ENCODE peak calls at places on chromosome 6, in four cellular contexts. K, D, J and R are unnamed samples.
A peak's percentile ranks its signal among the peaks of the same experiment; 100 is the strongest.

GRCh38 chr6:19812512-19813119 is 24.6 kb upstream of the ID4 start:
- DNase-seq in D (no peak), K (peak; percentile 53), J (no peak), R (no peak)

GRCh38 chr6:122956376-122956775 is 39.7 kb upstream of the CLVS2 start:
- DNase-seq in J (no peak), K (no peak), D (no peak), R (no peak)

GRCh38 chr6:12560315-12560714 is 156.3 kb upstream of the PHACTR1 start:
- DNase-seq in D (no peak), K (no peak), J (no peak), R (no peak)

GRCh38 chr6:51098801-51099200 is 280.1 kb downstream of the TFAP2B start:
- DNase-seq in K (no peak), J (no peak), D (no peak), R (no peak)

GRCh38 chr6:34064675-34065074 is 81.2 kb downstream of the GRM4 start:
- DNase-seq in K (no peak), J (no peak), D (no peak), R (no peak)

GRCh38 chr6:72553531-72554202 is 68.2 kb upstream of the KCNQ5 start:
- DNase-seq in D (peak; percentile 13), J (no peak), K (peak; percentile 22), R (no peak)

GRCh38 chr6:149210376-149210775 is 107.1 kb upstream of the TAB2 start:
- DNase-seq in J (no peak), K (no peak), D (no peak), R (peak; percentile 68)

GRCh38 chr6:21163110-21163837 is 430.3 kb upstream of the SOX4 start:
- DNase-seq in D (no peak), K (no peak), J (no peak), R (no peak)

GRCh38 chr6:35259946-35260626 is 551 bp downstream of the ZNF76 start:
- DNase-seq in D (peak; percentile 80), K (peak; percentile 45), J (peak; percentile 66), R (no peak)

GRCh38 chr6:50062051-50062450 is 12.3 kb upstream of the DEFB112 start:
- DNase-seq in D (peak; percentile 16), K (no peak), J (no peak), R (no peak)

GRCh38 chr6:50096267-50096666 is 46.5 kb upstream of the DEFB112 start:
- DNase-seq in K (no peak), J (no peak), D (no peak), R (no peak)

GRCh38 chr6:125811259-125811658 is 20.5 kb downstream of the NCOA7 start:
- DNase-seq in D (no peak), J (no peak), K (no peak), R (peak; percentile 88)

GRCh38 chr6:112033824-112034223 is 20.1 kb upstream of the CCN6 start:
- DNase-seq in J (no peak), K (no peak), D (no peak), R (no peak)

GRCh38 chr6:160279850-160280249 is 21.2 kb upstream of the SLC22A2 start:
- DNase-seq in J (no peak), K (no peak), D (no peak), R (no peak)

GRCh38 chr6:26157150-26157837 is 70.1 kb downstream of the HFE start:
- DNase-seq in K (peak; percentile 49), D (peak; percentile 71), J (peak; percentile 42), R (peak; percentile 87)

GRCh38 chr6:127162808-127163207 is 44.3 kb downstream of the RSPO3 start:
- DNase-seq in K (no peak), D (no peak), J (no peak), R (no peak)

GRCh38 chr6:101129851-101130250 is 248.7 kb upstream of the ASCC3 start:
- DNase-seq in D (no peak), K (no peak), J (no peak), R (no peak)

GRCh38 chr6:43292341-43292740 is 5.7 kb upstream of the SLC22A7 start:
- DNase-seq in K (no peak), D (no peak), J (no peak), R (no peak)

GRCh38 chr6:159134701-159135364 is 34.4 kb upstream of the FNDC1 start:
- DNase-seq in J (peak; percentile 38), D (peak; percentile 80), K (peak; percentile 82), R (peak; percentile 68)